ENCODE peak calls at places on chromosomes 5 and 9, in nine cellular contexts. One of them, this sample, is unnamed.

GRCh38 chr9:126173401-126173800 is 153.2 kb upstream of the MVB12B start:
- DNase-seq in spleen: peak
- DNase-seq in H9: no peak
- DNase-seq in GM10248: no peak
- DNase-seq in glutamatergic neuron: no peak
- DNase-seq in astrocyte of the spinal cord: no peak
- DNase-seq in BE2C: no peak
- DNase-seq in fibroblast of mammary gland: no peak
- DNase-seq in endodermal cell: no peak
- DNase-seq in this sample: no peak

GRCh38 chr5:132297211-132297940 is 3.2 kb downstream of the SLC22A4 start:
- DNase-seq in spleen: no peak
- DNase-seq in H9: no peak
- DNase-seq in GM10248: no peak
- DNase-seq in glutamatergic neuron: no peak
- DNase-seq in astrocyte of the spinal cord: no peak
- DNase-seq in BE2C: no peak
- DNase-seq in fibroblast of mammary gland: no peak
- DNase-seq in endodermal cell: no peak
- DNase-seq in this sample: no peak

GRCh38 chr5:141326088-141326854 is 4.0 kb upstream of the PCDHGA1 start:
- DNase-seq in spleen: peak
- DNase-seq in H9: peak
- DNase-seq in GM10248: peak
- DNase-seq in glutamatergic neuron: peak
- DNase-seq in astrocyte of the spinal cord: peak
- DNase-seq in BE2C: peak
- DNase-seq in fibroblast of mammary gland: peak
- DNase-seq in endodermal cell: peak
- DNase-seq in this sample: peak

GRCh38 chr5:68612972-68613371 is 397.4 kb downstream of the PIK3R1 start:
- DNase-seq in spleen: no peak
- DNase-seq in H9: no peak
- DNase-seq in GM10248: no peak
- DNase-seq in glutamatergic neuron: no peak
- DNase-seq in astrocyte of the spinal cord: no peak
- DNase-seq in BE2C: no peak
- DNase-seq in fibroblast of mammary gland: no peak
- DNase-seq in endodermal cell: no peak
- DNase-seq in this sample: no peak

GRCh38 chr5:72107874-72108199 is 562 bp downstream of the MAP1B start:
- DNase-seq in spleen: no peak
- DNase-seq in H9: no peak
- DNase-seq in GM10248: peak
- DNase-seq in glutamatergic neuron: no peak
- DNase-seq in astrocyte of the spinal cord: peak
- DNase-seq in BE2C: no peak
- DNase-seq in fibroblast of mammary gland: peak
- DNase-seq in endodermal cell: peak
- DNase-seq in this sample: peak

GRCh38 chr9:114521846-114522245 is 16.6 kb upstream of the WHRN start:
- DNase-seq in spleen: no peak
- DNase-seq in H9: no peak
- DNase-seq in GM10248: no peak
- DNase-seq in glutamatergic neuron: no peak
- DNase-seq in astrocyte of the spinal cord: peak
- DNase-seq in BE2C: no peak
- DNase-seq in fibroblast of mammary gland: no peak
- DNase-seq in endodermal cell: peak
- DNase-seq in this sample: no peak

GRCh38 chr5:16265141-16265540 is 85.5 kb upstream of the MARCHF11 start:
- DNase-seq in spleen: no peak
- DNase-seq in H9: no peak
- DNase-seq in GM10248: no peak
- DNase-seq in glutamatergic neuron: no peak
- DNase-seq in astrocyte of the spinal cord: no peak
- DNase-seq in BE2C: no peak
- DNase-seq in fibroblast of mammary gland: no peak
- DNase-seq in endodermal cell: no peak
- DNase-seq in this sample: no peak

GRCh38 chr9:110093871-110094270 is 114.1 kb downstream of the C9orf152 start:
- DNase-seq in spleen: no peak
- DNase-seq in H9: no peak
- DNase-seq in GM10248: no peak
- DNase-seq in glutamatergic neuron: no peak
- DNase-seq in astrocyte of the spinal cord: no peak
- DNase-seq in BE2C: no peak
- DNase-seq in fibroblast of mammary gland: no peak
- DNase-seq in endodermal cell: no peak
- DNase-seq in this sample: no peak

GRCh38 chr9:102309379-102309778 is 570.9 kb upstream of the GRIN3A start:
- DNase-seq in spleen: no peak
- DNase-seq in H9: no peak
- DNase-seq in GM10248: no peak
- DNase-seq in glutamatergic neuron: no peak
- DNase-seq in astrocyte of the spinal cord: no peak
- DNase-seq in BE2C: no peak
- DNase-seq in fibroblast of mammary gland: no peak
- DNase-seq in endodermal cell: no peak
- DNase-seq in this sample: peak

GRCh38 chr9:128339761-128340690 is at the start of gene SLC27A4:
- DNase-seq in spleen: peak
- DNase-seq in H9: peak
- DNase-seq in GM10248: peak
- DNase-seq in glutamatergic neuron: peak
- DNase-seq in astrocyte of the spinal cord: peak
- DNase-seq in BE2C: peak
- DNase-seq in fibroblast of mammary gland: peak
- DNase-seq in endodermal cell: peak
- DNase-seq in this sample: peak

GRCh38 chr9:128340691-128341434 is 536 bp downstream of the SLC27A4 start:
- DNase-seq in spleen: no peak
- DNase-seq in H9: peak
- DNase-seq in GM10248: no peak
- DNase-seq in glutamatergic neuron: peak
- DNase-seq in astrocyte of the spinal cord: no peak
- DNase-seq in BE2C: peak
- DNase-seq in fibroblast of mammary gland: no peak
- DNase-seq in endodermal cell: peak
- DNase-seq in this sample: no peak

GRCh38 chr9:128342971-128343680 is 2.8 kb downstream of the SLC27A4 start:
- DNase-seq in spleen: no peak
- DNase-seq in H9: no peak
- DNase-seq in GM10248: no peak
- DNase-seq in glutamatergic neuron: no peak
- DNase-seq in astrocyte of the spinal cord: no peak
- DNase-seq in BE2C: no peak
- DNase-seq in fibroblast of mammary gland: no peak
- DNase-seq in endodermal cell: no peak
- DNase-seq in this sample: no peak

GRCh38 chr9:128343855-128344254 is 3.5 kb downstream of the SLC27A4 start:
- DNase-seq in spleen: no peak
- DNase-seq in H9: no peak
- DNase-seq in GM10248: no peak
- DNase-seq in glutamatergic neuron: no peak
- DNase-seq in astrocyte of the spinal cord: no peak
- DNase-seq in BE2C: no peak
- DNase-seq in fibroblast of mammary gland: no peak
- DNase-seq in endodermal cell: no peak
- DNase-seq in this sample: no peak

GRCh38 chr9:128341435-128341849 is 1.1 kb downstream of the SLC27A4 start:
- DNase-seq in spleen: peak
- DNase-seq in H9: peak
- DNase-seq in GM10248: peak
- DNase-seq in glutamatergic neuron: peak
- DNase-seq in astrocyte of the spinal cord: peak
- DNase-seq in BE2C: peak
- DNase-seq in fibroblast of mammary gland: peak
- DNase-seq in endodermal cell: peak
- DNase-seq in this sample: peak
- TF ChIP-seq CTCF in spleen: peak
- TF ChIP-seq CTCF in H9: peak
- TF ChIP-seq CTCF in GM10248: peak
- TF ChIP-seq CTCF in glutamatergic neuron: peak
- TF ChIP-seq CTCF in astrocyte of the spinal cord: peak
- TF ChIP-seq CTCF in BE2C: peak
- TF ChIP-seq CTCF in fibroblast of mammary gland: peak
- TF ChIP-seq CTCF in endodermal cell: peak
- TF ChIP-seq CTCF in this sample: peak

GRCh38 chr9:9913276-9913832 is 699.4 kb downstream of the PTPRD start:
- DNase-seq in spleen: no peak
- DNase-seq in H9: no peak
- DNase-seq in GM10248: no peak
- DNase-seq in glutamatergic neuron: no peak
- DNase-seq in astrocyte of the spinal cord: no peak
- DNase-seq in BE2C: no peak
- DNase-seq in fibroblast of mammary gland: no peak
- DNase-seq in endodermal cell: no peak
- DNase-seq in this sample: no peak

GRCh38 chr9:9917400-9917799 is 695.4 kb downstream of the PTPRD start:
- DNase-seq in spleen: no peak
- DNase-seq in H9: no peak
- DNase-seq in GM10248: no peak
- DNase-seq in glutamatergic neuron: no peak
- DNase-seq in astrocyte of the spinal cord: no peak
- DNase-seq in BE2C: no peak
- DNase-seq in fibroblast of mammary gland: no peak
- DNase-seq in endodermal cell: no peak
- DNase-seq in this sample: no peak

GRCh38 chr9:9914174-9914573 is 698.6 kb downstream of the PTPRD start:
- DNase-seq in spleen: peak
- DNase-seq in H9: peak
- DNase-seq in GM10248: no peak
- DNase-seq in glutamatergic neuron: no peak
- DNase-seq in astrocyte of the spinal cord: no peak
- DNase-seq in BE2C: no peak
- DNase-seq in fibroblast of mammary gland: no peak
- DNase-seq in endodermal cell: peak
- DNase-seq in this sample: peak

GRCh38 chr9:9912459-9912858 is 700.3 kb downstream of the PTPRD start:
- DNase-seq in spleen: no peak
- DNase-seq in H9: no peak
- DNase-seq in GM10248: no peak
- DNase-seq in glutamatergic neuron: no peak
- DNase-seq in astrocyte of the spinal cord: no peak
- DNase-seq in BE2C: no peak
- DNase-seq in fibroblast of mammary gland: peak
- DNase-seq in endodermal cell: no peak
- DNase-seq in this sample: peak
- TF ChIP-seq CTCF in spleen: no peak
- TF ChIP-seq CTCF in H9: peak
- TF ChIP-seq CTCF in GM10248: peak
- TF ChIP-seq CTCF in glutamatergic neuron: peak
- TF ChIP-seq CTCF in astrocyte of the spinal cord: peak
- TF ChIP-seq CTCF in BE2C: peak
- TF ChIP-seq CTCF in fibroblast of mammary gland: peak
- TF ChIP-seq CTCF in endodermal cell: peak
- TF ChIP-seq CTCF in this sample: peak

GRCh38 chr5:133715622-133716021 is 103.3 kb upstream of the FSTL4 start:
- DNase-seq in spleen: no peak
- DNase-seq in H9: peak
- DNase-seq in GM10248: no peak
- DNase-seq in glutamatergic neuron: no peak
- DNase-seq in astrocyte of the spinal cord: no peak
- DNase-seq in BE2C: no peak
- DNase-seq in fibroblast of mammary gland: no peak
- DNase-seq in endodermal cell: peak
- DNase-seq in this sample: no peak

GRCh38 chr5:133712562-133712961 is 100.2 kb upstream of the FSTL4 start:
- DNase-seq in spleen: peak
- DNase-seq in H9: no peak
- DNase-seq in GM10248: no peak
- DNase-seq in glutamatergic neuron: no peak
- DNase-seq in astrocyte of the spinal cord: no peak
- DNase-seq in BE2C: no peak
- DNase-seq in fibroblast of mammary gland: no peak
- DNase-seq in endodermal cell: no peak
- DNase-seq in this sample: no peak

GRCh38 chr5:133713746-133714145 is 101.4 kb upstream of the FSTL4 start:
- DNase-seq in spleen: no peak
- DNase-seq in H9: no peak
- DNase-seq in GM10248: no peak
- DNase-seq in glutamatergic neuron: no peak
- DNase-seq in astrocyte of the spinal cord: no peak
- DNase-seq in BE2C: no peak
- DNase-seq in fibroblast of mammary gland: peak
- DNase-seq in endodermal cell: no peak
- DNase-seq in this sample: no peak

GRCh38 chr5:133713209-133713608 is 100.9 kb upstream of the FSTL4 start:
- DNase-seq in spleen: peak
- DNase-seq in H9: no peak
- DNase-seq in GM10248: no peak
- DNase-seq in glutamatergic neuron: no peak
- DNase-seq in astrocyte of the spinal cord: no peak
- DNase-seq in BE2C: peak
- DNase-seq in fibroblast of mammary gland: no peak
- DNase-seq in endodermal cell: no peak
- DNase-seq in this sample: no peak

GRCh38 chr5:133714161-133714915 is 102.0 kb upstream of the FSTL4 start:
- DNase-seq in spleen: peak
- DNase-seq in H9: no peak
- DNase-seq in GM10248: no peak
- DNase-seq in glutamatergic neuron: no peak
- DNase-seq in astrocyte of the spinal cord: no peak
- DNase-seq in BE2C: peak
- DNase-seq in fibroblast of mammary gland: peak
- DNase-seq in endodermal cell: no peak
- DNase-seq in this sample: peak
- TF ChIP-seq CTCF in spleen: no peak
- TF ChIP-seq CTCF in H9: no peak
- TF ChIP-seq CTCF in GM10248: no peak
- TF ChIP-seq CTCF in glutamatergic neuron: no peak
- TF ChIP-seq CTCF in astrocyte of the spinal cord: no peak
- TF ChIP-seq CTCF in BE2C: no peak
- TF ChIP-seq CTCF in fibroblast of mammary gland: no peak
- TF ChIP-seq CTCF in endodermal cell: no peak
- TF ChIP-seq CTCF in this sample: no peak

DNA sequence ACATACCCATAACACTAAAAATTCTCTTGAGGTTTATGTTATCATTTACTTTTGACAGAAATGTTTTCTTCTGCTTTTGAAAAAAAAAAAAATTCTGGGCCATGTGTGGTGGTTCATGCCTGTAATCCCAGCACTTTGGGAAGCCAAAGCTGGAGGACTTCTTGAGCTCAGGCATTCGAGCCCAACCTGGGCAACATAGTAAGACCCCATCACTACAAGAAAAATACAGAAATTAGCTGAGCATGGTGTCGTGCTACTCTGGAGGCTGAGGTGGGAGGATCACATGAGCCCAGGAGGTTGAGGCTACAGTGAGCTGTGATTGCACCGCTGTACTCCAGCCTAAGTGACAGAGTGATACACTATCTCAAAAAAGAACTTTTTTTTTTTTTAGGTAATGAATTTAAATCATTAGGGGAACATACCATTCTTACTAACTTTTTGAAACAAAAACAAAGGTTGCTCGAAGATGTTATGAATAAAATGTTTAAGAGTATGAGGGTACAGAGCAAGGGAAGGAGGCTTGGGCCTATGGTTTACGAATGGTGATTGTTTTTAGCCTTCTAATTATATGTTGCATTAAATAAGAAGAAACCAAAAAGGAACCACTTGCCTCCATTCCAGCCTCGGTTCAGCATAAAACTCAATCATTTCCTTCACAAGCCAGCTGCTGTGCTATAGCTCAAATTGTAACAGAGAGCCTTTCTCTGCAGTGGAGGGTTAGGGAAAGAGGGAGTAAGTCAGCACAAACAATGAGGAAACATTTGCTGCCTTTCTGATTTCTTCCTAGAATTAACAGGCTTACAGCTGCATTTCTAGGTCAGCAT is 148.6 kb upstream of the DMRT1 start:
- DNase-seq in spleen: no peak
- DNase-seq in H9: no peak
- DNase-seq in GM10248: no peak
- DNase-seq in glutamatergic neuron: no peak
- DNase-seq in astrocyte of the spinal cord: no peak
- DNase-seq in BE2C: no peak
- DNase-seq in fibroblast of mammary gland: no peak
- DNase-seq in endodermal cell: peak
- DNase-seq in this sample: peak
- TF ChIP-seq CTCF in spleen: no peak
- TF ChIP-seq CTCF in H9: no peak
- TF ChIP-seq CTCF in GM10248: no peak
- TF ChIP-seq CTCF in glutamatergic neuron: no peak
- TF ChIP-seq CTCF in astrocyte of the spinal cord: no peak
- TF ChIP-seq CTCF in BE2C: no peak
- TF ChIP-seq CTCF in fibroblast of mammary gland: no peak
- TF ChIP-seq CTCF in endodermal cell: no peak
- TF ChIP-seq CTCF in this sample: no peak

This sample was measured in MCF 10A.